ENCODE peak calls at places on chromosomes 16 and 17, in four cellular contexts. M is H1, F is IMR-90, X is endothelial cell of umbilical vein. Q is an unnamed sample.

GRCh38 chr17:66016231-66016630 is 175.7 kb downstream of the CEP112 start:
- DNase-seq in M (no peak), X (no peak), F (no peak), Q (no peak)

GRCh38 chr17:42179911-42180410 is 981 bp downstream of the KCNH4 start:
- DNase-seq in X (no peak), F (peak), M (no peak), Q (peak)

GRCh38 chr16:10181196-10182162 is 749 bp downstream of the GRIN2A start:
- DNase-seq in M (peak), X (peak), F (peak), Q (peak)

GRCh38 chr17:4334332-4334731 is 32.1 kb downstream of the UBE2G1 start:
- DNase-seq in F (no peak), M (no peak), X (no peak), Q (no peak)

GRCh38 chr16:57999366-57999970 is 1.0 kb downstream of the ZNF319 start:
- DNase-seq in M (no peak), X (peak), F (peak), Q (peak)

GRCh38 chr17:67011527-67012175 is 32.7 kb upstream of the CACNG1 start:
- DNase-seq in X (no peak), M (no peak), F (no peak), Q (no peak)

GRCh38 chr16:69833357-69833781 is 71.2 kb downstream of the WWP2 start:
- DNase-seq in X (peak), M (no peak), F (peak), Q (peak)

GRCh38 chr16:401468-402348 is at the start of gene DECR2:
- DNase-seq in M (peak), X (peak), F (peak), Q (peak)

GRCh38 chr17:57609878-57610270 is 135.2 kb downstream of the CCDC182 start:
- DNase-seq in M (no peak), F (no peak), X (no peak), Q (no peak)

GRCh38 chr16:57667526-57668258 is 414 bp upstream of the ADGRG3 start:
- DNase-seq in F (peak), X (no peak), M (no peak), Q (no peak)

GRCh38 chr16:29961479-29962343 is at the start of gene TMEM219:
- DNase-seq in F (peak), X (peak), M (no peak), Q (peak)

GRCh38 chr17:4433515-4434031 is at the start of gene SPNS3:
- DNase-seq in X (no peak), F (no peak), M (no peak), Q (no peak)

GRCh38 chr16:80323187-80323807 is 217.5 kb upstream of the DYNLRB2 start:
- DNase-seq in X (no peak), M (no peak), F (no peak), Q (no peak)

GRCh38 chr16:824194-824593 is 23.7 kb upstream of the GNG13 start:
- DNase-seq in M (no peak), X (no peak), F (no peak), Q (no peak)

GRCh38 chr17:61002316-61002736 is 324.7 kb downstream of the BCAS3 start:
- DNase-seq in F (peak), X (peak), M (no peak), Q (peak)

GRCh38 chr16:75218256-75219076 is at the start of gene CTRB1:
- DNase-seq in F (no peak), M (no peak), X (no peak), Q (no peak)

GRCh38 chr17:42230225-42230624 is 35.9 kb upstream of the GHDC start:
- DNase-seq in F (no peak), X (no peak), M (no peak), Q (no peak)

GRCh38 chr17:49959183-49959935 is 9.6 kb upstream of the DLX4 start:
- DNase-seq in X (no peak), F (peak), M (no peak), Q (peak)

GRCh38 chr17:10130733-10131132 is 67.7 kb downstream of the GAS7 start:
- DNase-seq in X (no peak), M (no peak), F (peak), Q (peak)

GRCh38 chr16:74768239-74768638 is 6.4 kb downstream of the FA2H start:
- DNase-seq in X (no peak), F (no peak), M (no peak), Q (no peak)

GRCh38 chr17:29593546-29594440 is 861 bp downstream of the ANKRD13B start:
- DNase-seq in X (no peak), F (peak), M (no peak), Q (peak)

GRCh38 chr17:60039096-60039495 is 39.6 kb downstream of the HEATR6 start:
- DNase-seq in M (no peak), X (no peak), F (no peak), Q (no peak)

GRCh38 chr17:12977008-12977751 is 40.6 kb downstream of the ELAC2 start:
- DNase-seq in F (peak), X (no peak), M (no peak), Q (peak)

GRCh38 chr16:27103954-27104353 is 37.2 kb downstream of the C16orf82 start:
- DNase-seq in M (no peak), F (no peak), X (no peak), Q (no peak)

GRCh38 chr17:50272711-50273653 is 1.3 kb upstream of the TMEM92 start:
- DNase-seq in M (no peak), F (peak), X (peak), Q (peak)

GRCh38 chr16:69089091-69089912 is 16.2 kb upstream of the HAS3 start:
- DNase-seq in F (peak), X (peak), M (no peak), Q (no peak)

GRCh38 chr17:38544839-38545209 is 60.9 kb downstream of the SRCIN1 start:
- DNase-seq in M (no peak), X (no peak), F (no peak), Q (no peak)

GRCh38 chr16:47320546-47321315 is 140.1 kb downstream of the ITFG1 start:
- DNase-seq in F (peak), X (no peak), M (no peak), Q (peak)

GRCh38 chr17:71600137-71600789 is 520.6 kb upstream of the SOX9 start:
- DNase-seq in F (peak), M (no peak), X (no peak), Q (peak)

GRCh38 chr17:50837980-50838954 is 2.9 kb downstream of the WFIKKN2 start:
- DNase-seq in X (no peak), M (no peak), F (no peak), Q (no peak)

GRCh38 chr17:77811521-77811920 is 147.0 kb upstream of the TNRC6C start:
- DNase-seq in F (no peak), M (no peak), X (no peak), Q (peak)

GRCh38 chr16:17511340-17511739 is 40.6 kb upstream of the XYLT1 start:
- DNase-seq in M (no peak), X (no peak), F (peak), Q (peak)

GRCh38 chr16:30069575-30070462 is 4.3 kb downstream of the ALDOA start:
- DNase-seq in M (no peak), F (no peak), X (no peak), Q (no peak)

GRCh38 chr17:70053241-70054234 is 21.5 kb upstream of the KCNJ16 start:
- DNase-seq in M (no peak), X (peak), F (peak), Q (peak)

GRCh38 chr16:1152123-1152638 is 725 bp upstream of the CACNA1H start:
- DNase-seq in X (no peak), M (no peak), F (no peak), Q (peak)

DNA sequence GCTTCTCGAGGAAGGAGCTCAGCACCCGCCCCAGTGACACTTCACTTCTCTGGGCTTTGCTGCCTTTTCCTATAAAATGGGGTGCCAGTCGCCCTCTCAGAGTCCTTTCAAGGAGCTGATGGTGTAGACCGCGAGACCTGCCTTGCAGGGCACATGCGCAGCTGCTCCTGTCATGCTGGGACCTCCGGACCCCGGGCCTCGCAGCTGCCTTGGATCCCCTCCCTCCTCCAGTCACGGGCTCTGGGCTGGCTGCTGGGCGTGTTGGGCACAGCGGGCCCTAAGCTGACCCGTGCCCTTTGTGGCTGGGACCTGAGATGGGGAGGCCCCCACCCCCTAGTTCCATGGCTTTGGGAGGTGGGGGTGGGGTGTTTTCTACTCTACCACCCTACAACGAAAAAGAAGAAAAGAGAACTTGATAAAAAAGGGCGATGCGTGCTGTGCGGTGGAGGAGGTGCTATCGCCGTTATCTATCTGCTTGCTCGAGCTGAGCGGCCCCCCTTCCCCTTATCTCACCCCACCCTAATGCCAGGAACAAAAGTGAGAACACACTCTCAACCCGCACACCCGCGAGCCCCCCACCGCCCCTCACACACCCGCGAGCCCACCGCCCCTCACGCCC is 14.5 kb downstream of the ZFPM1 start:
- DNase-seq in X (no peak), F (no peak), M (no peak), Q (no peak)
- H3K9ac ChIP-seq in X (no peak), F (no peak), M (no peak), Q (no peak)

GRCh38 chr16:2884041-2884451 is 1.0 kb downstream of the FLYWCH2 start:
- DNase-seq in X (no peak), M (no peak), F (no peak), Q (peak)
- H3K9ac ChIP-seq in X (peak), M (no peak), F (peak), Q (peak)

DNA sequence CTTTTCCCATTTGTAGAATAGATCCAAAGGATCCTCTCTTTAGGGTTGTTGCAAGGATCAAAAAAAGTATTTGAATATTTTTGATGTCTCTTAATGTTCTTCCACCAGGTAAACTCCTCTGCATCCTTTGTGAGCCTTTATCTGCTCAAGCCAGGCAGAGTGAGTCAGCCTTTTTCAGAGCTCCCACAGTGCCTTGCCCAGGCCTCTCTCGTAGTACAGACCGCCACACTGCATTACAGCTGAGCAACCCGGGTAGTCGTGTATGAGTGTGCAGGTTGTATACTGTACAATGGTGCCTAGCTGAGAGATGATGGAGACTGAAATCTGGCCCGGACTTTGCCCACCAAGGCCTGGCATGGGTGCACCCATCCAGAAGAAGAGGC is 20.9 kb downstream of the RHBDL3 start:
- DNase-seq in F (no peak), M (no peak), X (no peak), Q (no peak)
- H3K9ac ChIP-seq in F (no peak), M (no peak), X (no peak), Q (no peak)

DNA sequence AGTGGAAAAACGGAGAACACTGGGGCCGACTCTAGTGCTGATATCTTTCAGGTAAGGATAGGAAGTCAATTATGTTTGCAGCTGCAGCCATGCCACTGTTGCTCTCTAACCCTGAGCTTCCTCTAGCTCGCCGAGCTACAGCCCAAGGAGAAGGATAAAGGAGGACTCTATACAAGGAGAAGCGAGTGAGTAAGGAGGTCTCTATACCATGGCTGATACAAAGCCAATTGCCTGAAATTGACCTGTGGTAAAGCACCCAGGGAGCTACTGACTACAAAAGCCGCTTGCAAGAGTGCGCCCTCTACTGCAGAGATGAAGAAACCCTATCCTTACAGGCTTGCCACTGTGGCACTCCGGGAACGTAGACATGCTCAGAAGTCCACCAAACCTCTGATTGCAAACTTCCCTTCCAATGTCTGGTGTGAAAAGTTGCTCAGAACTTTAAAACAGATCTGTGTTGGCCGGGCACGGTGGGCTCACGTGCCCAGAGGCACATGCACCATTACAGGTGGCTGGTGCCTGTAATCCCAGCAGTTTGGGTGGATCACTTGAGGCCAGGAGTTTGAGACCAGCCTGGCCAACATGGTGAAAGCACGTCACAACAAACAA is 10.8 kb upstream of the SLC46A1 start:
- DNase-seq in F (peak), M (no peak), X (peak), Q (peak)
- H3K9ac ChIP-seq in F (no peak), M (no peak), X (no peak), Q (no peak)

DNA sequence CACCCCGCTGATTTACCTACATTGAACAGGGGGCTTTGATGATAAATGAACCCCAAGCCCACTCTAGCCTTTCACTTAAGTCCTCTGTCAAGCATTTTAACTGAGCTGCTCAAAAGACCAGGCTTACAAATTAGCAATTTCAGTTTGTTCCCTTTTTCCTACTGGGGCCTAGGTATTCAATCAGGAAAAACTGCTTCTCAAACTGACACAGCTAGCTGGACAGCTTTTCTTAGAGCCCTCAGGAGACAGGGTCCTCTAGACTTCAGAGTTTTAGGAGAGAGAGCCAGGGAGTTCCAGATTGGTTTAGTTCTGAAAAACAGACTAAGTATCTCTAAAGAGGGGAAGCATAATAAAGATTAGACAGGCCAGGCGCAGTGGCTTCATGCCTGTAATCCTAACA is 6.2 kb upstream of the HEXIM2 start:
- DNase-seq in F (no peak), X (no peak), M (no peak), Q (no peak)
- H3K9ac ChIP-seq in F (no peak), X (no peak), M (no peak), Q (no peak)

Q was measured in GM23248.